ENCODE peak calls at places on chromosome 14, in ten cellular contexts. G is pancreas, J is fibroblast of lung, N is heart right ventricle, U is uterus, H is adrenal gland, P is stomach, M is astrocyte, R is suprapubic skin, Y is upper lobe of right lung. I is an unnamed sample.

GRCh38 chr14:103607039-103607668 is 21.9 kb upstream of the KLC1 start:
- DNase-seq in R (peak; percentile 87), G (peak; percentile 25), J (peak; percentile 93), U (peak; percentile 85), Y (peak; percentile 69), H (peak; percentile 91), N (peak; percentile 85), P (peak; percentile 52), M (peak; percentile 92), I (peak; percentile 64)

GRCh38 chr14:75025082-75025481 is 22.4 kb downstream of the EIF2B2 start:
- DNase-seq in H (no peak), M (peak; percentile 30), G (no peak), N (no peak), P (no peak), J (peak; percentile 52), R (no peak), Y (no peak), U (no peak), I (no peak)

GRCh38 chr14:34714320-34715107 is at the start of gene CFL2:
- DNase-seq in G (peak; percentile 80), R (peak; percentile 86), Y (peak; percentile 93), J (peak; percentile 71), U (peak; percentile 83), M (peak; percentile 45), P (peak; percentile 79), H (peak; percentile 91), N (peak; percentile 85), I (peak; percentile 88)

GRCh38 chr14:23877111-23877510 is 76.5 kb upstream of the DHRS4 start:
- DNase-seq in P (no peak), G (no peak), U (no peak), Y (no peak), H (no peak), R (no peak), N (no peak), J (no peak), M (no peak), I (no peak)

GRCh38 chr14:103444837-103445524 is 59.8 kb downstream of the MARK3 start:
- DNase-seq in M (peak; percentile 58), H (no peak), J (peak; percentile 59), R (no peak), Y (no peak), U (no peak), G (no peak), P (no peak), N (no peak), I (no peak)

GRCh38 chr14:59582161-59582560 is 5.5 kb upstream of the CCDC175 start:
- DNase-seq in J (peak; percentile 8), P (no peak), Y (no peak), R (no peak), N (no peak), G (no peak), H (no peak), M (no peak), U (no peak), I (no peak)

GRCh38 chr14:72610831-72611200 is 283.1 kb downstream of the DPF3 start:
- DNase-seq in U (no peak), M (peak; percentile 53), N (no peak), Y (no peak), G (no peak), H (no peak), R (peak; percentile 18), P (no peak), J (peak; percentile 63), I (no peak)

GRCh38 chr14:106564058-106564643 is 1037.8 kb downstream of the TMEM121 start:
- DNase-seq in P (no peak), J (no peak), Y (peak; percentile 75), N (no peak), U (no peak), H (no peak), M (no peak), R (no peak), G (peak; percentile 34), I (no peak)

GRCh38 chr14:42143114-42143513 is 536.4 kb downstream of the LRFN5 start:
- DNase-seq in H (no peak), R (no peak), J (no peak), N (no peak), U (no peak), M (no peak), Y (no peak), G (no peak), P (no peak), I (no peak)

GRCh38 chr14:42140001-42140400 is 533.3 kb downstream of the LRFN5 start:
- DNase-seq in U (no peak), R (no peak), H (no peak), J (peak; percentile 26), N (no peak), G (no peak), P (no peak), M (peak; percentile 5), Y (no peak), I (no peak)

GRCh38 chr14:42140831-42141279 is 534.2 kb downstream of the LRFN5 start:
- DNase-seq in N (no peak), P (no peak), J (peak; percentile 73), G (no peak), R (no peak), M (peak; percentile 67), H (no peak), U (no peak), Y (no peak), I (no peak)

GRCh38 chr14:42138406-42138805 is 531.7 kb downstream of the LRFN5 start:
- DNase-seq in N (no peak), P (no peak), M (no peak), J (no peak), R (no peak), G (no peak), U (no peak), H (no peak), Y (no peak), I (no peak)

GRCh38 chr14:42141328-42141727 is 534.7 kb downstream of the LRFN5 start:
- DNase-seq in J (no peak), P (no peak), M (peak; percentile 2), U (no peak), Y (no peak), H (no peak), G (no peak), N (no peak), R (no peak), I (no peak)
- H3K4me3 ChIP-seq in J (no peak overlapping the region), P (no peak overlapping the region), M (no peak overlapping the region), U (no peak overlapping the region), Y (no peak overlapping the region), H (no peak overlapping the region), G (no peak overlapping the region), N (no peak overlapping the region), R (no peak overlapping the region), I (no peak overlapping the region)

GRCh38 chr14:89613260-89614008 is 196.4 kb upstream of the FOXN3 start:
- DNase-seq in J (no peak), P (no peak), N (no peak), G (no peak), U (no peak), H (no peak), Y (no peak), M (no peak), R (no peak), I (no peak)

GRCh38 chr14:89616425-89617141 is 199.6 kb upstream of the FOXN3 start:
- DNase-seq in P (no peak), M (no peak), N (no peak), Y (no peak), G (no peak), H (no peak), U (no peak), J (peak; percentile 27), R (no peak), I (peak; percentile 20)

GRCh38 chr14:89614009-89614691 is 197.1 kb upstream of the FOXN3 start:
- DNase-seq in U (no peak), G (no peak), M (no peak), Y (no peak), P (no peak), J (no peak), N (no peak), R (no peak), H (no peak), I (no peak)

GRCh38 chr14:89617142-89617460 is 200.1 kb upstream of the FOXN3 start:
- DNase-seq in N (no peak), H (no peak), Y (no peak), G (no peak), U (no peak), J (no peak), R (no peak), P (no peak), M (no peak), I (no peak)

DNA sequence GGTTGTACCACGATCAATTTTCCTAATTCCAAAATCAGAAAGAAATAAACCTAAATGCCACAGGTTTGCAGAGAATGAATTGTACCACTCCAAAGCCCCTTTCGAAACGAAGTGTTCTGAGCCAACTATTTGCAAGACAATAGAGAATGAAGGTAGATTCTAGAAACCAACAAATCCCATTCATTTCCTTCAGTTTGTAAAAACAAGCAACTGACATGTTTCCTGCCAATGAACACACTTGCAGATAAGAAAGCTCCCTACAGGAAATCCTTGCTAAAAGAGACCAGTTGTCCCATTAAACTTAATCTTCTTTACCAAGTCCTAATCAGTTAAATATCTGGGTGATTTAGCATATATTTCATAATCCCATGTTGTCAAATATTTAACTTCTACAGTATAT is 198.4 kb upstream of the FOXN3 start:
- DNase-seq in M (peak; percentile 37), U (no peak), P (no peak), H (no peak), Y (no peak), J (peak; percentile 49), N (no peak), G (no peak), R (no peak), I (no peak)
- H3K4me1 ChIP-seq in M (peaks cover 18% of the 10 kb centered on the region), U (no peaks in the 10 kb centered on the region), P (peaks cover 16% of the 10 kb centered on the region), H (peaks cover 42% of the 10 kb centered on the region), Y (peaks cover 40% of the 10 kb centered on the region), J (peaks cover 8% of the 10 kb centered on the region), N (peaks cover 58% of the 10 kb centered on the region), G (peaks cover 6% of the 10 kb centered on the region), R (peaks cover 46% of the 10 kb centered on the region), I (peaks cover 26% of the 10 kb centered on the region)

GRCh38 chr14:21039059-21039422 is 3.1 kb upstream of the RNASE7 start:
- DNase-seq in J (peak; percentile 61), Y (peak; percentile 75), R (peak; percentile 90), N (peak; percentile 86), P (peak; percentile 80), H (peak; percentile 92), U (peak; percentile 93), G (peak; percentile 89), M (peak; percentile 49), I (no peak)
- H3K4me3 ChIP-seq in J (no peak overlapping the region), Y (no peak overlapping the region), R (no peak overlapping the region), N (no peak overlapping the region), P (no peak overlapping the region), H (no peak overlapping the region), U (no peak overlapping the region), G (no peak overlapping the region), M (no peak overlapping the region), I (no peak overlapping the region)

GRCh38 chr14:99545574-99545973 is 58.4 kb downstream of the CCDC85C start:
- DNase-seq in U (no peak), J (no peak), R (no peak), Y (no peak), M (no peak), N (no peak), H (no peak), G (no peak), P (no peak), I (no peak)

GRCh38 chr14:99543369-99543768 is 60.6 kb downstream of the CCDC85C start:
- DNase-seq in Y (no peak), N (no peak), J (no peak), G (no peak), U (no peak), H (no peak), P (no peak), R (no peak), M (no peak), I (no peak)

GRCh38 chr14:99546230-99546879 is 57.7 kb downstream of the CCDC85C start:
- DNase-seq in H (no peak), P (no peak), U (no peak), Y (no peak), J (no peak), R (no peak), G (no peak), M (no peak), N (no peak), I (no peak)

GRCh38 chr14:99543985-99544384 is 60.0 kb downstream of the CCDC85C start:
- DNase-seq in N (no peak), M (no peak), P (no peak), Y (no peak), U (no peak), R (no peak), H (no peak), G (no peak), J (no peak), I (no peak)

DNA sequence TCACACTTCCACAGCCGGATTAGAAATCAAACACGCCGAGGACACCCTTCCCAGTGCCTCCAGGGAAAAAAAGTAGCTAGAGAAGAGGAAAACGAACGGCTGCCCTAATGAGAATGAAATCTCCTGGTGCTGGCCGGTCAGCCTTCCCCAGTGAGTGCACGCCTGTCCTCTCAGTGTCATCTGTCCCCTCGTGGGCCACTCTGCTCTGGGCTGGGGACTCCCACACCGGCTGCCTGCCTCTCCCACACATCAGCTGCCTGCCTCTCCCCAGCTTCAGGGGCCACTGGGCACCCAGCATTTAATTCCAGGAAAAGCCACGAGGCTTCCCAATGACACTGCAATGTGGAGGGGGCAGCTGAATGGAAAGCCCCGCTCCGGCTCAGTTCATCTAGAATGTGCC is 59.0 kb downstream of the CCDC85C start:
- DNase-seq in N (no peak), M (no peak), J (no peak), G (no peak), H (no peak), U (no peak), R (no peak), P (no peak), Y (no peak), I (no peak)
- H3K4me1 ChIP-seq in N (peaks cover 59% of the 10 kb centered on the region), M (no peaks in the 10 kb centered on the region), J (no peaks in the 10 kb centered on the region), G (peaks cover 3% of the 10 kb centered on the region), H (peaks cover 46% of the 10 kb centered on the region), U (peaks cover 4% of the 10 kb centered on the region), R (peaks cover 7% of the 10 kb centered on the region), P (peaks cover 7% of the 10 kb centered on the region), Y (no peaks in the 10 kb centered on the region), I (peaks cover 5% of the 10 kb centered on the region)

I was measured in SJSA1.